ENCODE peak calls at places on chromosomes 1 and 21, in five cellular contexts. One of them, this sample, is unnamed. For H3K27me3 and H3K4me1, the result is how much of the 10 kb centered on the place peaks cover.

GRCh38 chr1:32494196-32494595 is 29.3 kb downstream of the ZBTB8B start:
- DNase-seq in cardiac muscle cell: peak
- DNase-seq in mammary epithelial cell: peak
- DNase-seq in astrocyte: peak
- DNase-seq in heart left ventricle: no peak
- DNase-seq in this sample: peak

GRCh38 chr1:218383051-218383450 is 37.9 kb downstream of the TGFB2 start:
- DNase-seq in cardiac muscle cell: no peak
- DNase-seq in mammary epithelial cell: no peak
- DNase-seq in astrocyte: no peak
- DNase-seq in heart left ventricle: no peak
- DNase-seq in this sample: no peak

GRCh38 chr1:36881071-36881405 is 153.3 kb downstream of the GRIK3 start:
- DNase-seq in cardiac muscle cell: no peak
- DNase-seq in mammary epithelial cell: no peak
- DNase-seq in astrocyte: no peak
- DNase-seq in heart left ventricle: no peak
- DNase-seq in this sample: no peak

GRCh38 chr21:40067751-40068150 is 200.5 kb downstream of the PCP4 start:
- DNase-seq in cardiac muscle cell: no peak
- DNase-seq in mammary epithelial cell: no peak
- DNase-seq in astrocyte: no peak
- DNase-seq in heart left ventricle: no peak
- DNase-seq in this sample: no peak

GRCh38 chr1:90711696-90712095 is 5.4 kb downstream of the BARHL2 start:
- DNase-seq in cardiac muscle cell: no peak
- DNase-seq in mammary epithelial cell: no peak
- DNase-seq in astrocyte: no peak
- DNase-seq in heart left ventricle: no peak
- DNase-seq in this sample: no peak

GRCh38 chr1:165056914-165057313 is 299.6 kb downstream of the LMX1A start:
- DNase-seq in cardiac muscle cell: no peak
- DNase-seq in mammary epithelial cell: no peak
- DNase-seq in astrocyte: no peak
- DNase-seq in heart left ventricle: no peak
- DNase-seq in this sample: no peak

GRCh38 chr1:229768232-229768631 is 142.2 kb downstream of the URB2 start:
- DNase-seq in cardiac muscle cell: no peak
- DNase-seq in mammary epithelial cell: no peak
- DNase-seq in astrocyte: no peak
- DNase-seq in heart left ventricle: no peak
- DNase-seq in this sample: peak

GRCh38 chr21:45977396-45977795 is 4.2 kb upstream of the COL6A1 start:
- DNase-seq in cardiac muscle cell: peak
- DNase-seq in mammary epithelial cell: no peak
- DNase-seq in astrocyte: no peak
- DNase-seq in heart left ventricle: peak
- DNase-seq in this sample: no peak

GRCh38 chr1:40256401-40257084 is 1.5 kb upstream of the ZMPSTE24 start:
- DNase-seq in cardiac muscle cell: no peak
- DNase-seq in mammary epithelial cell: no peak
- DNase-seq in astrocyte: no peak
- DNase-seq in heart left ventricle: no peak
- DNase-seq in this sample: no peak

GRCh38 chr1:49351744-49352143 is 575.1 kb upstream of the BEND5 start:
- DNase-seq in cardiac muscle cell: no peak
- DNase-seq in mammary epithelial cell: peak
- DNase-seq in astrocyte: peak
- DNase-seq in heart left ventricle: no peak
- DNase-seq in this sample: peak

GRCh38 chr1:201736707-201737320 is 92.1 kb upstream of the IPO9 start:
- DNase-seq in cardiac muscle cell: no peak
- DNase-seq in mammary epithelial cell: no peak
- DNase-seq in astrocyte: no peak
- DNase-seq in heart left ventricle: no peak
- DNase-seq in this sample: no peak

GRCh38 chr1:185062710-185063370 is 17.5 kb downstream of the RNF2 start:
- DNase-seq in cardiac muscle cell: no peak
- DNase-seq in mammary epithelial cell: no peak
- DNase-seq in astrocyte: peak
- DNase-seq in heart left ventricle: no peak
- DNase-seq in this sample: no peak

GRCh38 chr1:159835366-159835765 is 8.7 kb downstream of the SLAMF8 start:
- DNase-seq in cardiac muscle cell: no peak
- DNase-seq in mammary epithelial cell: no peak
- DNase-seq in astrocyte: no peak
- DNase-seq in heart left ventricle: no peak
- DNase-seq in this sample: no peak

DNA sequence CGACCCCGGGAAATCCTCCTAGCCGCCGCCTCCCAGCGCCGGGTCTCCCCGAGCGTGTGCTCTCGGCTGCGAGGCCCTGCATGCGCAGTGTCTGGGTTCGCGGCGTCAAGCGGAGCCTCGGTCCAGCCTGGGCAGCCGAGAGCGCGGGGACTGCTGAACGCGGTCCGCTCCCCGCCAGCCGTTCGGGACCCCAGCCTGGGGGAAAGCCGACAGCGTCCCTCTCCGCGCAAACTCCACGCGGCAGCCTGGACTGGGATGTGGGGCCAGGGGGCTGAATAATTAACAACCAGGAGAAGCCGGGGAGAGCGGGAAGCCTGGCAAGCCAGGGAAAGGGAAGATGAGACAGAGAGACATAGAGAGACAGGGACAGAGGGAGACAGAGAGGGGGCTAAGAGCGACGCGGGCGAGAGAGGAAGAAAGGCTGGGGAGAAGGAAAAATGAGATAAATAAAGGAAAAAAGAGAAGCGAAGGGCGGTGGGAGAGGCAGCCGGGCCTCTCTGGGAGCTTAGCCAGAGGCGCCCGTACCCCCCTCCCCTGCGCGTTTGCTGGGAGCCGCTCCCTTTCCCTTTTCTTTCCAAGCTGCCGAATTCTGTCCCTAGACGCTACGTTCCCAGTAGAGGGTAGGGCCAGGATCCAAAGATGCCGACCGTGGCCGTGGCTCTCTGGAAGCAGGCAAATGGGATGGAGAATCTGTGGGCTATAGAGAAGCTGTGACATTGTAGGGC is 64.1 kb downstream of the MEF2D start:
- DNase-seq in cardiac muscle cell: no peak
- DNase-seq in mammary epithelial cell: no peak
- DNase-seq in astrocyte: no peak
- DNase-seq in heart left ventricle: no peak
- DNase-seq in this sample: no peak
- H3K27me3 ChIP-seq in cardiac muscle cell: half or more
- H3K27me3 ChIP-seq in mammary epithelial cell: under half
- H3K27me3 ChIP-seq in astrocyte: half or more
- H3K27me3 ChIP-seq in heart left ventricle: half or more
- H3K27me3 ChIP-seq in this sample: half or more

GRCh38 chr1:226069818-226070489 is 7.4 kb downstream of the H3-3A start:
- DNase-seq in cardiac muscle cell: no peak
- DNase-seq in mammary epithelial cell: no peak
- DNase-seq in astrocyte: no peak
- DNase-seq in heart left ventricle: no peak
- DNase-seq in this sample: peak

GRCh38 chr1:226063362-226064167 is 1.0 kb downstream of the H3-3A start:
- DNase-seq in cardiac muscle cell: peak
- DNase-seq in mammary epithelial cell: peak
- DNase-seq in astrocyte: peak
- DNase-seq in heart left ventricle: peak
- DNase-seq in this sample: peak

GRCh38 chr1:226064816-226065248 is 2.3 kb downstream of the H3-3A start:
- DNase-seq in cardiac muscle cell: peak
- DNase-seq in mammary epithelial cell: peak
- DNase-seq in astrocyte: peak
- DNase-seq in heart left ventricle: peak
- DNase-seq in this sample: peak

GRCh38 chr1:226064168-226064815 is 1.8 kb downstream of the H3-3A start:
- DNase-seq in cardiac muscle cell: no peak
- DNase-seq in mammary epithelial cell: peak
- DNase-seq in astrocyte: no peak
- DNase-seq in heart left ventricle: no peak
- DNase-seq in this sample: no peak

GRCh38 chr1:226066415-226067077 is 4.0 kb downstream of the H3-3A start:
- DNase-seq in cardiac muscle cell: no peak
- DNase-seq in mammary epithelial cell: peak
- DNase-seq in astrocyte: peak
- DNase-seq in heart left ventricle: no peak
- DNase-seq in this sample: no peak
- H3K4me1 ChIP-seq in cardiac muscle cell: under half
- H3K4me1 ChIP-seq in mammary epithelial cell: under half
- H3K4me1 ChIP-seq in astrocyte: under half
- H3K4me1 ChIP-seq in heart left ventricle: under half
- H3K4me1 ChIP-seq in this sample: under half

DNA sequence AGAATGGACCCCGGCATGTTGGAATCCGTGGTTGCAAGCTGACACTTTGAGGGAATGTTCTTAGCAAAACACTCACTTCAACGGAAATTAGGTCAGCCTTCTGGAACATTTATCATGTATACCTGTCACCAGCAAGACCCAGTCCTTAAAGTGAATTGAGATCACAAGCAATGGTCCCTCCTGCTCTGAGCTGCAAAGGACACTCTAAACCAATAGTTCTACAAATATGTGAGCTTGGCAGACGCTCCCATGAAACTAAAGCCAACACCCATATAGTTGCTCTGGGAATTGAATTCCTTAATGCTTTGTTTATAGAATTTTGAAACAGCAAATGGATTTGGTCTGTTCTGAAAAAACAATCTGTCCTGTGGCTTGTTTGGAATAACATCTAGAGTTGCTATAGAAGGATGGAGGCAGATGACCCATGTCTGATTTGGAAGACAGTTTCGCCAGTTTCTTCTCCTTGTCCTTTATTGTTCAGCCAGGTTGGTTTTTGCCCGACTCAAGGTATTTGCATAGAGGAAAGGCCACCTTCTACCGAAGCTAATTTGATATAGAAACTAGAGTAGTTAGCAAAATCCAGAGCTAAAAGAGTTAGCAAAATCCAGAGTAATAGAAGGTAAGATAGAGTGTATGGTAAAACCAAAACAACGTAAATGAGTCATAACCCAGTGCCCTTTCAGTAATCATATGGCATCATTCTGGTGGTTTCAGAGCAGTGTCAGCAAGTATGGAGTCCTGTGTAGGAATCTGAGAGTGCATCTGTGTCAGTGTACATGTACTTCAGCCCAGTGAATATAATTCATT is 236.2 kb downstream of the NFIA start:
- DNase-seq in cardiac muscle cell: peak
- DNase-seq in mammary epithelial cell: peak
- DNase-seq in astrocyte: peak
- DNase-seq in heart left ventricle: no peak
- DNase-seq in this sample: no peak
- H3K4me3 ChIP-seq in cardiac muscle cell: no peak
- H3K4me3 ChIP-seq in mammary epithelial cell: no peak
- H3K4me3 ChIP-seq in astrocyte: no peak
- H3K4me3 ChIP-seq in heart left ventricle: peak
- H3K4me3 ChIP-seq in this sample: no peak

GRCh38 chr1:167482184-167482583 is 36.1 kb downstream of the CD247 start:
- DNase-seq in cardiac muscle cell: no peak
- DNase-seq in mammary epithelial cell: no peak
- DNase-seq in astrocyte: no peak
- DNase-seq in heart left ventricle: no peak
- DNase-seq in this sample: no peak

GRCh38 chr1:167477962-167478361 is 40.4 kb downstream of the CD247 start:
- DNase-seq in cardiac muscle cell: no peak
- DNase-seq in mammary epithelial cell: no peak
- DNase-seq in astrocyte: no peak
- DNase-seq in heart left ventricle: no peak
- DNase-seq in this sample: no peak

GRCh38 chr1:167483790-167484189 is 34.5 kb downstream of the CD247 start:
- DNase-seq in cardiac muscle cell: no peak
- DNase-seq in mammary epithelial cell: no peak
- DNase-seq in astrocyte: no peak
- DNase-seq in heart left ventricle: no peak
- DNase-seq in this sample: no peak

GRCh38 chr1:167476061-167476460 is 42.3 kb downstream of the CD247 start:
- DNase-seq in cardiac muscle cell: no peak
- DNase-seq in mammary epithelial cell: no peak
- DNase-seq in astrocyte: no peak
- DNase-seq in heart left ventricle: no peak
- DNase-seq in this sample: no peak

DNA sequence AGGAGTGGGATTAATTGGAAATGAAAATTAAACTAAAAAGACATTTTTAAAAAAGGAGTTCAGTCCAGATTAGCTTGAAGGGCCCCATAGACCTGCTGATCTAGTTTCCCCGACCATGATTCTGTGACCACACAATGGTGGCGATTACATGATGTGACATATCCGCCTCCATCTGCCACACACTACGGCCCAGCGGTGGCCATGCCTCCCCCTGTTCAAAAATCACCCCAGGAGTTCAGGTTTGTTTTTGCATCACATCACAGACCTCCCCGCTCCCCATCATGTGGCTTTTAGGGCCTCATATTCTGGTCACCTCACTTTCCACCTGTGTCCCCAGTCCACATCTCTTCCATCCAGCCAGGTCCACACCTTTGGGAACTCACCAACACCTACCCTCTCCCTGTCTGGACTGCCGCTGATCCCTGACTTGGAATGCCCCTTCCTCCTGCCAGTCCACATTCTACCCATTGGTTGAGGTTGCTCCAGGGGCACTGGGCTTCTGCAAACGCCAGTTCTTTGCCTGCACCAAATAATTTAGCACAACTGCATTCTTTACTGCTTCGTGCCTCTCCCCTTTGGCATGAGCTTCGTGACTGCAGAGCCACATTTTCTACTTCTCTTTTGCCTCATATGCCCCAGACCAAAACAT is 38.9 kb downstream of the CD247 start:
- DNase-seq in cardiac muscle cell: no peak
- DNase-seq in mammary epithelial cell: no peak
- DNase-seq in astrocyte: no peak
- DNase-seq in heart left ventricle: no peak
- DNase-seq in this sample: no peak
- H3K27me3 ChIP-seq in cardiac muscle cell: under half
- H3K27me3 ChIP-seq in mammary epithelial cell: under half
- H3K27me3 ChIP-seq in astrocyte: under half
- H3K27me3 ChIP-seq in heart left ventricle: under half
- H3K27me3 ChIP-seq in this sample: under half

GRCh38 chr1:67890862-67891261 is 57.6 kb upstream of the GNG12 start:
- DNase-seq in cardiac muscle cell: no peak
- DNase-seq in mammary epithelial cell: peak
- DNase-seq in astrocyte: no peak
- DNase-seq in heart left ventricle: no peak
- DNase-seq in this sample: no peak
- H3K4me1 ChIP-seq in cardiac muscle cell: under half
- H3K4me1 ChIP-seq in mammary epithelial cell: under half
- H3K4me1 ChIP-seq in astrocyte: under half
- H3K4me1 ChIP-seq in heart left ventricle: under half
- H3K4me1 ChIP-seq in this sample: under half

This sample was measured in trophoblast cell.